ENCODE peak calls at places on chromosomes 4 and X, in ten cellular contexts. One of them, this sample, is unnamed.
A peak's percentile ranks its signal among the peaks of the same experiment; 100 is the strongest.

GRCh38 chrX:154355094-154355775 is 19.2 kb downstream of the FLNA start:
- DNase-seq in AG09319: no peak
- DNase-seq in retina: no peak
- DNase-seq in esophagus squamous epithelium: no peak
- DNase-seq in MCF 10A: no peak
- DNase-seq in amygdala: no peak
- DNase-seq in stimulated activated CD8-positive, alpha-beta memory T cell treated with anti-CD3 and anti-CD28 coated beads, Interleukin-7, amount 100 ng/mL, for 24 hours: no peak
- DNase-seq in H54: no peak
- DNase-seq in uterus: peak; percentile 22
- DNase-seq in WTC11: no peak
- DNase-seq in this sample: no peak

GRCh38 chrX:115449742-115450141 is 111.2 kb upstream of the PLS3 start:
- DNase-seq in retina: no peak
- DNase-seq in MCF 10A: peak; percentile 13
- DNase-seq in AG09319: no peak
- DNase-seq in esophagus squamous epithelium: no peak
- DNase-seq in stimulated activated CD8-positive, alpha-beta memory T cell treated with anti-CD3 and anti-CD28 coated beads, Interleukin-7, amount 100 ng/mL, for 24 hours: no peak
- DNase-seq in uterus: peak; percentile 64
- DNase-seq in WTC11: no peak
- DNase-seq in H54: no peak
- DNase-seq in amygdala: no peak
- DNase-seq in this sample: no peak

GRCh38 chr4:10051536-10052135 is 30.3 kb upstream of the SLC2A9 start:
- DNase-seq in H54: no peak
- DNase-seq in AG09319: no peak
- DNase-seq in WTC11: no peak
- DNase-seq in MCF 10A: no peak
- DNase-seq in retina: no peak
- DNase-seq in esophagus squamous epithelium: no peak
- DNase-seq in uterus: no peak
- DNase-seq in stimulated activated CD8-positive, alpha-beta memory T cell treated with anti-CD3 and anti-CD28 coated beads, Interleukin-7, amount 100 ng/mL, for 24 hours: no peak
- DNase-seq in amygdala: no peak
- DNase-seq in this sample: no peak

GRCh38 chr4:109315818-109316217 is 13.4 kb upstream of the COL25A1 start:
- DNase-seq in esophagus squamous epithelium: no peak
- DNase-seq in H54: no peak
- DNase-seq in AG09319: no peak
- DNase-seq in amygdala: no peak
- DNase-seq in stimulated activated CD8-positive, alpha-beta memory T cell treated with anti-CD3 and anti-CD28 coated beads, Interleukin-7, amount 100 ng/mL, for 24 hours: no peak
- DNase-seq in retina: no peak
- DNase-seq in WTC11: no peak
- DNase-seq in uterus: no peak
- DNase-seq in MCF 10A: no peak
- DNase-seq in this sample: no peak

GRCh38 chr4:78131403-78131802 is 74.3 kb downstream of the FRAS1 start:
- DNase-seq in AG09319: no peak
- DNase-seq in stimulated activated CD8-positive, alpha-beta memory T cell treated with anti-CD3 and anti-CD28 coated beads, Interleukin-7, amount 100 ng/mL, for 24 hours: no peak
- DNase-seq in H54: no peak
- DNase-seq in MCF 10A: no peak
- DNase-seq in uterus: no peak
- DNase-seq in retina: no peak
- DNase-seq in esophagus squamous epithelium: no peak
- DNase-seq in amygdala: no peak
- DNase-seq in WTC11: no peak
- DNase-seq in this sample: no peak

GRCh38 chr4:89316931-89317366 is 9.3 kb upstream of the GPRIN3 start:
- DNase-seq in WTC11: no peak
- DNase-seq in esophagus squamous epithelium: no peak
- DNase-seq in retina: no peak
- DNase-seq in stimulated activated CD8-positive, alpha-beta memory T cell treated with anti-CD3 and anti-CD28 coated beads, Interleukin-7, amount 100 ng/mL, for 24 hours: no peak
- DNase-seq in uterus: no peak
- DNase-seq in AG09319: no peak
- DNase-seq in H54: no peak
- DNase-seq in MCF 10A: peak; percentile 40
- DNase-seq in amygdala: no peak
- DNase-seq in this sample: no peak

GRCh38 chrX:151723156-151723760 is 7.4 kb downstream of the FATE1 start:
- DNase-seq in retina: no peak
- DNase-seq in H54: no peak
- DNase-seq in WTC11: no peak
- DNase-seq in amygdala: no peak
- DNase-seq in stimulated activated CD8-positive, alpha-beta memory T cell treated with anti-CD3 and anti-CD28 coated beads, Interleukin-7, amount 100 ng/mL, for 24 hours: no peak
- DNase-seq in uterus: no peak
- DNase-seq in MCF 10A: no peak
- DNase-seq in esophagus squamous epithelium: no peak
- DNase-seq in AG09319: no peak
- DNase-seq in this sample: no peak

GRCh38 chr4:84901173-84901572 is 65.3 kb downstream of the WDFY3 start:
- DNase-seq in stimulated activated CD8-positive, alpha-beta memory T cell treated with anti-CD3 and anti-CD28 coated beads, Interleukin-7, amount 100 ng/mL, for 24 hours: no peak
- DNase-seq in amygdala: no peak
- DNase-seq in esophagus squamous epithelium: no peak
- DNase-seq in WTC11: no peak
- DNase-seq in retina: no peak
- DNase-seq in AG09319: no peak
- DNase-seq in H54: no peak
- DNase-seq in uterus: no peak
- DNase-seq in MCF 10A: no peak
- DNase-seq in this sample: no peak

GRCh38 chr4:110865611-110866254 is 242.9 kb upstream of the PITX2 start:
- DNase-seq in WTC11: no peak
- DNase-seq in uterus: no peak
- DNase-seq in H54: no peak
- DNase-seq in stimulated activated CD8-positive, alpha-beta memory T cell treated with anti-CD3 and anti-CD28 coated beads, Interleukin-7, amount 100 ng/mL, for 24 hours: no peak
- DNase-seq in esophagus squamous epithelium: no peak
- DNase-seq in retina: no peak
- DNase-seq in amygdala: no peak
- DNase-seq in MCF 10A: peak; percentile 36
- DNase-seq in AG09319: no peak
- DNase-seq in this sample: no peak

GRCh38 chr4:51830146-51830545 is 12.8 kb upstream of the DCUN1D4 start:
- DNase-seq in H54: no peak
- DNase-seq in amygdala: no peak
- DNase-seq in uterus: no peak
- DNase-seq in AG09319: no peak
- DNase-seq in esophagus squamous epithelium: no peak
- DNase-seq in WTC11: no peak
- DNase-seq in MCF 10A: no peak
- DNase-seq in stimulated activated CD8-positive, alpha-beta memory T cell treated with anti-CD3 and anti-CD28 coated beads, Interleukin-7, amount 100 ng/mL, for 24 hours: no peak
- DNase-seq in retina: no peak
- DNase-seq in this sample: no peak

GRCh38 chr4:77501240-77501639 is 104.4 kb upstream of the CXCL13 start:
- DNase-seq in stimulated activated CD8-positive, alpha-beta memory T cell treated with anti-CD3 and anti-CD28 coated beads, Interleukin-7, amount 100 ng/mL, for 24 hours: no peak
- DNase-seq in WTC11: no peak
- DNase-seq in amygdala: no peak
- DNase-seq in MCF 10A: no peak
- DNase-seq in esophagus squamous epithelium: no peak
- DNase-seq in H54: no peak
- DNase-seq in AG09319: no peak
- DNase-seq in uterus: no peak
- DNase-seq in retina: no peak
- DNase-seq in this sample: no peak

GRCh38 chrX:103637604-103638338 is 9.0 kb downstream of the TCEAL1 start:
- DNase-seq in esophagus squamous epithelium: no peak
- DNase-seq in amygdala: no peak
- DNase-seq in uterus: no peak
- DNase-seq in MCF 10A: no peak
- DNase-seq in WTC11: no peak
- DNase-seq in H54: no peak
- DNase-seq in retina: no peak
- DNase-seq in stimulated activated CD8-positive, alpha-beta memory T cell treated with anti-CD3 and anti-CD28 coated beads, Interleukin-7, amount 100 ng/mL, for 24 hours: no peak
- DNase-seq in AG09319: no peak
- DNase-seq in this sample: no peak

GRCh38 chr4:143355540-143356217 is 19.0 kb downstream of the GAB1 start:
- DNase-seq in esophagus squamous epithelium: no peak
- DNase-seq in uterus: no peak
- DNase-seq in amygdala: no peak
- DNase-seq in MCF 10A: peak; percentile 76
- DNase-seq in WTC11: no peak
- DNase-seq in AG09319: no peak
- DNase-seq in retina: no peak
- DNase-seq in H54: no peak
- DNase-seq in stimulated activated CD8-positive, alpha-beta memory T cell treated with anti-CD3 and anti-CD28 coated beads, Interleukin-7, amount 100 ng/mL, for 24 hours: no peak
- DNase-seq in this sample: no peak

GRCh38 chr4:337932-338758 is 531 bp downstream of the ZNF141 start:
- DNase-seq in esophagus squamous epithelium: no peak
- DNase-seq in AG09319: no peak
- DNase-seq in H54: no peak
- DNase-seq in stimulated activated CD8-positive, alpha-beta memory T cell treated with anti-CD3 and anti-CD28 coated beads, Interleukin-7, amount 100 ng/mL, for 24 hours: peak; percentile 34
- DNase-seq in WTC11: peak; percentile 13
- DNase-seq in uterus: peak; percentile 29
- DNase-seq in retina: no peak
- DNase-seq in amygdala: peak; percentile 60
- DNase-seq in MCF 10A: peak; percentile 23
- DNase-seq in this sample: no peak

GRCh38 chr4:184389978-184390518 is 84.3 kb downstream of the IRF2 start:
- DNase-seq in uterus: no peak
- DNase-seq in stimulated activated CD8-positive, alpha-beta memory T cell treated with anti-CD3 and anti-CD28 coated beads, Interleukin-7, amount 100 ng/mL, for 24 hours: no peak
- DNase-seq in esophagus squamous epithelium: no peak
- DNase-seq in MCF 10A: no peak
- DNase-seq in H54: no peak
- DNase-seq in retina: peak; percentile 61
- DNase-seq in amygdala: no peak
- DNase-seq in AG09319: no peak
- DNase-seq in WTC11: peak; percentile 70
- DNase-seq in this sample: peak; percentile 55

GRCh38 chr4:133151681-133152329 is 2.7 kb downstream of the PCDH10 start:
- DNase-seq in WTC11: peak; percentile 75
- DNase-seq in H54: no peak
- DNase-seq in MCF 10A: no peak
- DNase-seq in esophagus squamous epithelium: no peak
- DNase-seq in uterus: no peak
- DNase-seq in amygdala: peak; percentile 44
- DNase-seq in retina: peak; percentile 91
- DNase-seq in stimulated activated CD8-positive, alpha-beta memory T cell treated with anti-CD3 and anti-CD28 coated beads, Interleukin-7, amount 100 ng/mL, for 24 hours: no peak
- DNase-seq in AG09319: no peak
- DNase-seq in this sample: no peak

GRCh38 chr4:7460591-7460990 is 25.9 kb upstream of the PSAPL1 start:
- DNase-seq in MCF 10A: no peak
- DNase-seq in esophagus squamous epithelium: no peak
- DNase-seq in WTC11: no peak
- DNase-seq in uterus: no peak
- DNase-seq in retina: peak; percentile 81
- DNase-seq in AG09319: no peak
- DNase-seq in stimulated activated CD8-positive, alpha-beta memory T cell treated with anti-CD3 and anti-CD28 coated beads, Interleukin-7, amount 100 ng/mL, for 24 hours: no peak
- DNase-seq in H54: no peak
- DNase-seq in amygdala: no peak
- DNase-seq in this sample: no peak

GRCh38 chr4:98932539-98932938 is 3.6 kb upstream of the EIF4E start:
- DNase-seq in AG09319: no peak
- DNase-seq in amygdala: no peak
- DNase-seq in stimulated activated CD8-positive, alpha-beta memory T cell treated with anti-CD3 and anti-CD28 coated beads, Interleukin-7, amount 100 ng/mL, for 24 hours: no peak
- DNase-seq in MCF 10A: no peak
- DNase-seq in H54: no peak
- DNase-seq in esophagus squamous epithelium: no peak
- DNase-seq in WTC11: no peak
- DNase-seq in retina: no peak
- DNase-seq in uterus: no peak
- DNase-seq in this sample: no peak

This sample was measured in neuronal stem cell.